ENCODE peak calls at places on chromosome 21, in four cellular contexts. W, L, I and D are unnamed samples.

GRCh38 chr21:38942617-38943245 is 137.0 kb downstream of the ETS2 start:
- DNase-seq in W (no peak), L (no peak), I (no peak), D (no peak)

GRCh38 chr21:32733356-32733755 is 5.5 kb upstream of the SYNJ1 start:
- DNase-seq in W (no peak), L (no peak), I (no peak), D (no peak)

GRCh38 chr21:35211767-35212166 is 162.7 kb upstream of the RUNX1 start:
- DNase-seq in W (no peak), L (no peak), I (no peak), D (no peak)

GRCh38 chr21:17727361-17727760 is 91.8 kb downstream of the C21orf91 start:
- DNase-seq in W (no peak), L (no peak), I (no peak), D (no peak)

GRCh38 chr21:39385299-39386145 is 36.6 kb upstream of the HMGN1 start:
- DNase-seq in W (peak; percentile 81), L (peak; percentile 92), I (peak; percentile 72), D (no peak)

GRCh38 chr21:31911138-31911907 is 38.5 kb downstream of the HUNK start:
- DNase-seq in W (no peak), L (no peak), I (no peak), D (no peak)

GRCh38 chr21:38388219-38388618 is 110.1 kb downstream of the ERG start:
- DNase-seq in W (peak; percentile 67), L (no peak), I (no peak), D (no peak)

GRCh38 chr21:35528109-35529042 is 479.3 kb upstream of the RUNX1 start:
- DNase-seq in W (peak; percentile 17), L (peak; percentile 39), I (peak; percentile 53), D (no peak)

GRCh38 chr21:34762761-34763160 is 94.0 kb downstream of the CLIC6 start:
- DNase-seq in W (no peak), L (no peak), I (no peak), D (no peak)

GRCh38 chr21:37172646-37173045 is 94.5 kb downstream of the VPS26C start:
- DNase-seq in W (no peak), L (no peak), I (no peak), D (no peak)

GRCh38 chr21:15743593-15743992 is 13.8 kb downstream of the USP25 start:
- DNase-seq in W (no peak), L (no peak), I (no peak), D (no peak)

GRCh38 chr21:35156293-35156976 is 107.3 kb upstream of the RUNX1 start:
- DNase-seq in W (no peak), L (no peak), I (no peak), D (no peak)

GRCh38 chr21:39863111-39863510 is 4.1 kb upstream of the PCP4 start:
- DNase-seq in W (no peak), L (peak; percentile 30), I (no peak), D (no peak)

GRCh38 chr21:38669186-38669585 is 136.5 kb upstream of the ETS2 start:
- DNase-seq in W (peak; percentile 53), L (no peak), I (no peak), D (no peak)

GRCh38 chr21:32256873-32257620 is 21.8 kb downstream of the MIS18A start:
- DNase-seq in W (peak; percentile 95), L (peak; percentile 37), I (no peak), D (no peak)

GRCh38 chr21:38720074-38720473 is 85.7 kb upstream of the ETS2 start:
- DNase-seq in W (no peak), L (no peak), I (no peak), D (no peak)

GRCh38 chr21:44926364-44927101 is 5.8 kb upstream of the ITGB2 start:
- DNase-seq in W (peak; percentile 60), L (no peak), I (peak; percentile 76), D (no peak)
- H3K4me3 ChIP-seq in W (no peak overlapping the region), L (no peak overlapping the region), I (peak overlapping the region; percentile 96), D (no peak overlapping the region)

DNA sequence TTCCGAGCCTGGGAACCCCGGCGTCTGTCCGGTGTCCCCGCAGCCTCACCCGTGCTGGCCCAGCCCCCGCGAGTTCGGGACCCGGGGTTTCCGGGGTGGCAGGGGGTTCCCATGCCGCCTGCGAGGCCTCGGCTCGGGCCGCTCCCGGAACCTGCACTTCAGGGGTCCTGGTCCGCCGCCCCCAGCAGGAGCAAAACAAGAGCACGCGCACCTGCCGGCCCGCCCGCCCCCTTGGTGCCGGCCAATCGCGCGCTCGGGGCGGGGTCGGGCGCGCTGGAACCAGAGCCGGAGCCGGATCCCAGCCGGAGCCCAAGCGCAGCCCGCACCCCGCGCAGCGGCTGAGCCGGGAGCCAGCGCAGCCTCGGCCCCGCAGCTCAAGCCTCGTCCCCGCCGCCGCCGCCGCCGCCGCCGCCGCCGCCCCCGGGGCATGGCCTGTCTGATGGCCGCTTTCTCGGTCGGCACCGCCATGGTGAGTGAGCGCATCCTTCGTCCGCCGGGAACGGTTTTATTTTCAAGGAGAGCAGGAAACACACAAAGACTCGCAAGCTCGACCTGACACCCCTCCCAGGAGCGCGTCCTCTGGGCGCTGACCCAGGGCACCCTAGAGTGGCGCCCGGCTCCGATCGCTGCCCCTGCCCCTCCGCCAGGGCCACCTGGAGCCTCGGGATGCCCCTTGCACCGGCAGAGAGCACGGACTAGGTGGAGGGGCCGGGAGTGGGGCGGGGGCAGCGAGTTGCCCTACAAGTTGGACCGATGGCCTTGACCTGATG is at the start of gene ABCG1:
- DNase-seq in W (no peak), L (peak; percentile 82), I (peak; percentile 63), D (no peak)
- H3K4me3 ChIP-seq in W (peak within 1 kb of the TSS; percentile 55), L (peak within 1 kb of the TSS; percentile 65), I (peak within 1 kb of the TSS; percentile 83), D (peak within 1 kb of the TSS; percentile 63)

DNA sequence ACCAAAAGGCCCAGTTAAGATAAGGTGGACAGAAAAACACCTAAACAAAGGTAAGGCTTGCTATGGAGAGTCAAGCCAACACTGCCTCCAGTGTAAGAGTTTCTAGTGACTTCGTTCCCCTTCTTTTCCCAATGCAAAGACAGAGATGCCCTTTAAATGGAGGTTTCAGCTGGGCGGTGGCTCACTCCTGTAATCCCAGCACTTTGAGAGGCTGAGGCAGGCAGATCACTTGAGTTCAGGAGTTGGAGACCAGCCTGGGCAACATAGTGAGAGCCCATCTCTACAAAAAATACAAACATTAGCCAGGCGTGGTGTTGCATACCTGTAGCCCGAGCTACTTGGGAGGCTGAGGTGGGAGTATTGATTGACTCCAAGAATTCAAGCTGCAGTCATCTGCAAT is 24.0 kb upstream of the COL6A1 start:
- DNase-seq in W (no peak), L (no peak), I (no peak), D (no peak)
- H3K4me3 ChIP-seq in W (no peak overlapping the region), L (no peak overlapping the region), I (no peak overlapping the region), D (no peak overlapping the region)

GRCh38 chr21:43866659-43867331 is 1.8 kb downstream of the AGPAT3 start:
- DNase-seq in W (no peak), L (peak; percentile 86), I (peak; percentile 69), D (no peak)

GRCh38 chr21:43867936-43868335 is 2.9 kb downstream of the AGPAT3 start:
- DNase-seq in W (no peak), L (no peak), I (no peak), D (no peak)

GRCh38 chr21:43867332-43867703 is 2.3 kb downstream of the AGPAT3 start:
- DNase-seq in W (no peak), L (no peak), I (no peak), D (no peak)

GRCh38 chr21:43869486-43870325 is 4.7 kb downstream of the AGPAT3 start:
- DNase-seq in W (no peak), L (no peak), I (no peak), D (no peak)

GRCh38 chr21:43868461-43868860 is 3.4 kb downstream of the AGPAT3 start:
- DNase-seq in W (no peak), L (no peak), I (no peak), D (no peak)
- H3K4me3 ChIP-seq in W (no peak overlapping the region), L (no peak overlapping the region), I (no peak overlapping the region), D (no peak overlapping the region)

GRCh38 chr21:26572668-26573381 is at the start of gene CYYR1:
- DNase-seq in W (no peak), L (peak; percentile 16), I (no peak), D (no peak)

GRCh38 chr21:26570203-26570602 is 2.9 kb downstream of the CYYR1 start:
- DNase-seq in W (no peak), L (no peak), I (no peak), D (no peak)

DNA sequence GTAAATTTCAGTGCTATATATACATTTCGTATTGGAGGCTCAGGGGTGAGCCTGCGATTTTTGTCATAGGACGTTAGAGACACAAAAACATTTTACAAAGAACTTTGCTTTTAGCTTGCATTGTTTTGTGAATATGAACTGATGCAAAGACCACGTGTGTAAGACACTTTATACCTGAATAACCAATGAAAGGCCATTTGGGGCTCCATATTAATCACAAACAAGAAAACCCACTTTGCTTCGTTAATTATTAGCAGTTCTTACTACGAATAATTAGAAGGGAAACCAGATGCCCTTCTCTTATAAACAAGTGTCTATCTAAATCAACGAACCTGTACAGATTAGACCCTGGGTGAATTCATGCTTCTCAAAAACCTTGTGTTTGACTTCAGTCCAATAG is 1.1 kb downstream of the CYYR1 start:
- DNase-seq in W (no peak), L (no peak), I (no peak), D (no peak)
- H3K4me3 ChIP-seq in W (no peak overlapping the region), L (no peak overlapping the region), I (no peak overlapping the region), D (peak overlapping the region; percentile 57)

GRCh38 chr21:41211041-41211426 is 43.1 kb downstream of the BACE2 start:
- DNase-seq in W (no peak), L (no peak), I (no peak), D (no peak)
- H3K4me3 ChIP-seq in W (no peak overlapping the region), L (no peak overlapping the region), I (no peak overlapping the region), D (no peak overlapping the region)